ENCODE peak calls at places on chromosomes 1 and 21, in six cellular contexts. One of them, this sample, is unnamed.

GRCh38 chr1:111596499-111596898 is 23.1 kb upstream of the RAP1A start:
- DNase-seq in fibroblast of the conjunctiva: no peak
- DNase-seq in ELF-1: no peak
- DNase-seq in NK-92 treated with Interleukin-12 subunit alpha and Interleukin-12 subunit beta, amount 100 ng/mL, for 24 hours: peak
- DNase-seq in NCI-H2081: no peak
- DNase-seq in activated T-cell treated with anti-CD3 and anti-CD28 coated beads, Interleukin-2, amount 50 U/mL, for 4 hours: peak
- DNase-seq in this sample: no peak

GRCh38 chr1:248924696-248925532 is 18.9 kb downstream of the PGBD2 start:
- DNase-seq in fibroblast of the conjunctiva: peak
- DNase-seq in NCI-H2081: peak
- DNase-seq in ELF-1: peak
- DNase-seq in activated T-cell treated with anti-CD3 and anti-CD28 coated beads, Interleukin-2, amount 50 U/mL, for 4 hours: peak
- DNase-seq in NK-92 treated with Interleukin-12 subunit alpha and Interleukin-12 subunit beta, amount 100 ng/mL, for 24 hours: peak
- DNase-seq in this sample: no peak

GRCh38 chr1:119275145-119275929 is 93.2 kb upstream of the HAO2 start:
- DNase-seq in NK-92 treated with Interleukin-12 subunit alpha and Interleukin-12 subunit beta, amount 100 ng/mL, for 24 hours: no peak
- DNase-seq in NCI-H2081: peak
- DNase-seq in activated T-cell treated with anti-CD3 and anti-CD28 coated beads, Interleukin-2, amount 50 U/mL, for 4 hours: peak
- DNase-seq in fibroblast of the conjunctiva: peak
- DNase-seq in ELF-1: peak
- DNase-seq in this sample: no peak

GRCh38 chr1:114319480-114319879 is 165.8 kb upstream of the SYT6 start:
- DNase-seq in NK-92 treated with Interleukin-12 subunit alpha and Interleukin-12 subunit beta, amount 100 ng/mL, for 24 hours: no peak
- DNase-seq in activated T-cell treated with anti-CD3 and anti-CD28 coated beads, Interleukin-2, amount 50 U/mL, for 4 hours: no peak
- DNase-seq in fibroblast of the conjunctiva: no peak
- DNase-seq in ELF-1: no peak
- DNase-seq in NCI-H2081: no peak
- DNase-seq in this sample: no peak

GRCh38 chr1:215645861-215646260 is 78.8 kb downstream of the KCTD3 start:
- DNase-seq in activated T-cell treated with anti-CD3 and anti-CD28 coated beads, Interleukin-2, amount 50 U/mL, for 4 hours: no peak
- DNase-seq in ELF-1: no peak
- DNase-seq in fibroblast of the conjunctiva: no peak
- DNase-seq in NCI-H2081: no peak
- DNase-seq in NK-92 treated with Interleukin-12 subunit alpha and Interleukin-12 subunit beta, amount 100 ng/mL, for 24 hours: no peak
- DNase-seq in this sample: no peak

GRCh38 chr1:115189814-115190541 is 100.7 kb upstream of the TSPAN2 start:
- DNase-seq in activated T-cell treated with anti-CD3 and anti-CD28 coated beads, Interleukin-2, amount 50 U/mL, for 4 hours: no peak
- DNase-seq in NK-92 treated with Interleukin-12 subunit alpha and Interleukin-12 subunit beta, amount 100 ng/mL, for 24 hours: no peak
- DNase-seq in fibroblast of the conjunctiva: no peak
- DNase-seq in NCI-H2081: no peak
- DNase-seq in ELF-1: no peak
- DNase-seq in this sample: peak

GRCh38 chr1:99738858-99739465 is 27.5 kb downstream of the FRRS1 start:
- DNase-seq in ELF-1: no peak
- DNase-seq in activated T-cell treated with anti-CD3 and anti-CD28 coated beads, Interleukin-2, amount 50 U/mL, for 4 hours: no peak
- DNase-seq in NCI-H2081: no peak
- DNase-seq in NK-92 treated with Interleukin-12 subunit alpha and Interleukin-12 subunit beta, amount 100 ng/mL, for 24 hours: no peak
- DNase-seq in fibroblast of the conjunctiva: no peak
- DNase-seq in this sample: no peak

GRCh38 chr1:2126331-2127180 is 68.0 kb downstream of the FAAP20 start:
- DNase-seq in NK-92 treated with Interleukin-12 subunit alpha and Interleukin-12 subunit beta, amount 100 ng/mL, for 24 hours: no peak
- DNase-seq in activated T-cell treated with anti-CD3 and anti-CD28 coated beads, Interleukin-2, amount 50 U/mL, for 4 hours: no peak
- DNase-seq in ELF-1: no peak
- DNase-seq in fibroblast of the conjunctiva: no peak
- DNase-seq in NCI-H2081: no peak
- DNase-seq in this sample: no peak

GRCh38 chr1:197948926-197949899 is 32.0 kb downstream of the LHX9 start:
- DNase-seq in ELF-1: no peak
- DNase-seq in NCI-H2081: no peak
- DNase-seq in fibroblast of the conjunctiva: no peak
- DNase-seq in NK-92 treated with Interleukin-12 subunit alpha and Interleukin-12 subunit beta, amount 100 ng/mL, for 24 hours: no peak
- DNase-seq in activated T-cell treated with anti-CD3 and anti-CD28 coated beads, Interleukin-2, amount 50 U/mL, for 4 hours: peak
- DNase-seq in this sample: no peak

GRCh38 chr1:212699839-212700596 is at the start of gene BATF3:
- DNase-seq in NCI-H2081: no peak
- DNase-seq in activated T-cell treated with anti-CD3 and anti-CD28 coated beads, Interleukin-2, amount 50 U/mL, for 4 hours: peak
- DNase-seq in ELF-1: no peak
- DNase-seq in fibroblast of the conjunctiva: no peak
- DNase-seq in NK-92 treated with Interleukin-12 subunit alpha and Interleukin-12 subunit beta, amount 100 ng/mL, for 24 hours: peak
- DNase-seq in this sample: peak

GRCh38 chr1:209653915-209654351 is 1.7 kb upstream of the LAMB3 start:
- DNase-seq in fibroblast of the conjunctiva: no peak
- DNase-seq in NCI-H2081: no peak
- DNase-seq in ELF-1: no peak
- DNase-seq in activated T-cell treated with anti-CD3 and anti-CD28 coated beads, Interleukin-2, amount 50 U/mL, for 4 hours: no peak
- DNase-seq in NK-92 treated with Interleukin-12 subunit alpha and Interleukin-12 subunit beta, amount 100 ng/mL, for 24 hours: no peak
- DNase-seq in this sample: no peak

GRCh38 chr1:242401937-242402336 is 122.6 kb downstream of the PLD5 start:
- DNase-seq in ELF-1: no peak
- DNase-seq in activated T-cell treated with anti-CD3 and anti-CD28 coated beads, Interleukin-2, amount 50 U/mL, for 4 hours: no peak
- DNase-seq in NCI-H2081: no peak
- DNase-seq in fibroblast of the conjunctiva: no peak
- DNase-seq in NK-92 treated with Interleukin-12 subunit alpha and Interleukin-12 subunit beta, amount 100 ng/mL, for 24 hours: no peak
- DNase-seq in this sample: no peak

GRCh38 chr1:183417691-183418491 is at the start of gene NMNAT2:
- DNase-seq in NK-92 treated with Interleukin-12 subunit alpha and Interleukin-12 subunit beta, amount 100 ng/mL, for 24 hours: no peak
- DNase-seq in fibroblast of the conjunctiva: no peak
- DNase-seq in ELF-1: peak
- DNase-seq in activated T-cell treated with anti-CD3 and anti-CD28 coated beads, Interleukin-2, amount 50 U/mL, for 4 hours: no peak
- DNase-seq in NCI-H2081: peak
- DNase-seq in this sample: peak

GRCh38 chr1:165560834-165561233 is 17.0 kb downstream of the LRRC52 start:
- DNase-seq in ELF-1: peak
- DNase-seq in NK-92 treated with Interleukin-12 subunit alpha and Interleukin-12 subunit beta, amount 100 ng/mL, for 24 hours: no peak
- DNase-seq in activated T-cell treated with anti-CD3 and anti-CD28 coated beads, Interleukin-2, amount 50 U/mL, for 4 hours: no peak
- DNase-seq in fibroblast of the conjunctiva: no peak
- DNase-seq in NCI-H2081: peak
- DNase-seq in this sample: no peak

GRCh38 chr1:229027622-229028182 is 243.2 kb upstream of the RAB4A start:
- DNase-seq in NCI-H2081: no peak
- DNase-seq in fibroblast of the conjunctiva: peak
- DNase-seq in activated T-cell treated with anti-CD3 and anti-CD28 coated beads, Interleukin-2, amount 50 U/mL, for 4 hours: no peak
- DNase-seq in ELF-1: peak
- DNase-seq in NK-92 treated with Interleukin-12 subunit alpha and Interleukin-12 subunit beta, amount 100 ng/mL, for 24 hours: peak
- DNase-seq in this sample: peak

GRCh38 chr1:180815188-180815587 is 97.5 kb upstream of the KIAA1614 start:
- DNase-seq in NK-92 treated with Interleukin-12 subunit alpha and Interleukin-12 subunit beta, amount 100 ng/mL, for 24 hours: no peak
- DNase-seq in activated T-cell treated with anti-CD3 and anti-CD28 coated beads, Interleukin-2, amount 50 U/mL, for 4 hours: no peak
- DNase-seq in NCI-H2081: peak
- DNase-seq in fibroblast of the conjunctiva: no peak
- DNase-seq in ELF-1: no peak
- DNase-seq in this sample: no peak

GRCh38 chr21:36100971-36101641 is 31.3 kb downstream of the CBR1 start:
- DNase-seq in ELF-1: no peak
- DNase-seq in NK-92 treated with Interleukin-12 subunit alpha and Interleukin-12 subunit beta, amount 100 ng/mL, for 24 hours: no peak
- DNase-seq in activated T-cell treated with anti-CD3 and anti-CD28 coated beads, Interleukin-2, amount 50 U/mL, for 4 hours: no peak
- DNase-seq in fibroblast of the conjunctiva: no peak
- DNase-seq in NCI-H2081: no peak
- DNase-seq in this sample: no peak

GRCh38 chr1:216576246-216576645 is 147.0 kb downstream of the ESRRG start:
- DNase-seq in activated T-cell treated with anti-CD3 and anti-CD28 coated beads, Interleukin-2, amount 50 U/mL, for 4 hours: no peak
- DNase-seq in ELF-1: no peak
- DNase-seq in NK-92 treated with Interleukin-12 subunit alpha and Interleukin-12 subunit beta, amount 100 ng/mL, for 24 hours: no peak
- DNase-seq in NCI-H2081: no peak
- DNase-seq in fibroblast of the conjunctiva: no peak
- DNase-seq in this sample: no peak

GRCh38 chr1:49104575-49104974 is 327.9 kb upstream of the BEND5 start:
- DNase-seq in NK-92 treated with Interleukin-12 subunit alpha and Interleukin-12 subunit beta, amount 100 ng/mL, for 24 hours: no peak
- DNase-seq in NCI-H2081: no peak
- DNase-seq in activated T-cell treated with anti-CD3 and anti-CD28 coated beads, Interleukin-2, amount 50 U/mL, for 4 hours: no peak
- DNase-seq in ELF-1: no peak
- DNase-seq in fibroblast of the conjunctiva: no peak
- DNase-seq in this sample: no peak

GRCh38 chr1:48697066-48697707 is 79.5 kb downstream of the BEND5 start:
- DNase-seq in fibroblast of the conjunctiva: no peak
- DNase-seq in NCI-H2081: peak
- DNase-seq in ELF-1: peak
- DNase-seq in NK-92 treated with Interleukin-12 subunit alpha and Interleukin-12 subunit beta, amount 100 ng/mL, for 24 hours: peak
- DNase-seq in activated T-cell treated with anti-CD3 and anti-CD28 coated beads, Interleukin-2, amount 50 U/mL, for 4 hours: peak
- DNase-seq in this sample: peak

GRCh38 chr1:192579319-192579738 is 3.8 kb downstream of the RGS1 start:
- DNase-seq in NK-92 treated with Interleukin-12 subunit alpha and Interleukin-12 subunit beta, amount 100 ng/mL, for 24 hours: no peak
- DNase-seq in ELF-1: peak
- DNase-seq in NCI-H2081: no peak
- DNase-seq in fibroblast of the conjunctiva: peak
- DNase-seq in activated T-cell treated with anti-CD3 and anti-CD28 coated beads, Interleukin-2, amount 50 U/mL, for 4 hours: no peak
- DNase-seq in this sample: peak

GRCh38 chr1:184632415-184633175 is 122.1 kb downstream of the EDEM3 start:
- DNase-seq in NCI-H2081: no peak
- DNase-seq in NK-92 treated with Interleukin-12 subunit alpha and Interleukin-12 subunit beta, amount 100 ng/mL, for 24 hours: no peak
- DNase-seq in activated T-cell treated with anti-CD3 and anti-CD28 coated beads, Interleukin-2, amount 50 U/mL, for 4 hours: no peak
- DNase-seq in ELF-1: no peak
- DNase-seq in fibroblast of the conjunctiva: no peak
- DNase-seq in this sample: no peak

GRCh38 chr1:26188477-26188876 is 1.9 kb upstream of the CATSPER4 start:
- DNase-seq in NCI-H2081: no peak
- DNase-seq in ELF-1: no peak
- DNase-seq in fibroblast of the conjunctiva: no peak
- DNase-seq in activated T-cell treated with anti-CD3 and anti-CD28 coated beads, Interleukin-2, amount 50 U/mL, for 4 hours: no peak
- DNase-seq in NK-92 treated with Interleukin-12 subunit alpha and Interleukin-12 subunit beta, amount 100 ng/mL, for 24 hours: no peak
- DNase-seq in this sample: peak

GRCh38 chr1:14167889-14168288 is 430.6 kb upstream of the KAZN start:
- DNase-seq in NK-92 treated with Interleukin-12 subunit alpha and Interleukin-12 subunit beta, amount 100 ng/mL, for 24 hours: no peak
- DNase-seq in ELF-1: no peak
- DNase-seq in NCI-H2081: no peak
- DNase-seq in activated T-cell treated with anti-CD3 and anti-CD28 coated beads, Interleukin-2, amount 50 U/mL, for 4 hours: no peak
- DNase-seq in fibroblast of the conjunctiva: no peak
- DNase-seq in this sample: no peak

GRCh38 chr1:79726321-79726720 is 719.8 kb upstream of the ADGRL4 start:
- DNase-seq in ELF-1: no peak
- DNase-seq in activated T-cell treated with anti-CD3 and anti-CD28 coated beads, Interleukin-2, amount 50 U/mL, for 4 hours: no peak
- DNase-seq in NCI-H2081: no peak
- DNase-seq in fibroblast of the conjunctiva: peak
- DNase-seq in NK-92 treated with Interleukin-12 subunit alpha and Interleukin-12 subunit beta, amount 100 ng/mL, for 24 hours: no peak
- DNase-seq in this sample: no peak

GRCh38 chr1:234582626-234583354 is 27.2 kb downstream of the IRF2BP2 start:
- DNase-seq in NK-92 treated with Interleukin-12 subunit alpha and Interleukin-12 subunit beta, amount 100 ng/mL, for 24 hours: no peak
- DNase-seq in ELF-1: no peak
- DNase-seq in fibroblast of the conjunctiva: no peak
- DNase-seq in NCI-H2081: no peak
- DNase-seq in activated T-cell treated with anti-CD3 and anti-CD28 coated beads, Interleukin-2, amount 50 U/mL, for 4 hours: no peak
- DNase-seq in this sample: no peak

GRCh38 chr1:67682659-67683197 is 2.3 kb upstream of the GADD45A start:
- DNase-seq in activated T-cell treated with anti-CD3 and anti-CD28 coated beads, Interleukin-2, amount 50 U/mL, for 4 hours: no peak
- DNase-seq in ELF-1: no peak
- DNase-seq in fibroblast of the conjunctiva: no peak
- DNase-seq in NK-92 treated with Interleukin-12 subunit alpha and Interleukin-12 subunit beta, amount 100 ng/mL, for 24 hours: no peak
- DNase-seq in NCI-H2081: no peak
- DNase-seq in this sample: no peak

GRCh38 chr1:21325231-21325718 is 35.0 kb upstream of the ECE1 start:
- DNase-seq in ELF-1: no peak
- DNase-seq in activated T-cell treated with anti-CD3 and anti-CD28 coated beads, Interleukin-2, amount 50 U/mL, for 4 hours: no peak
- DNase-seq in NCI-H2081: no peak
- DNase-seq in NK-92 treated with Interleukin-12 subunit alpha and Interleukin-12 subunit beta, amount 100 ng/mL, for 24 hours: no peak
- DNase-seq in fibroblast of the conjunctiva: no peak
- DNase-seq in this sample: peak

GRCh38 chr1:231541842-231542241 is 13.4 kb downstream of the TSNAX start:
- DNase-seq in ELF-1: no peak
- DNase-seq in NK-92 treated with Interleukin-12 subunit alpha and Interleukin-12 subunit beta, amount 100 ng/mL, for 24 hours: no peak
- DNase-seq in NCI-H2081: no peak
- DNase-seq in fibroblast of the conjunctiva: no peak
- DNase-seq in activated T-cell treated with anti-CD3 and anti-CD28 coated beads, Interleukin-2, amount 50 U/mL, for 4 hours: no peak
- DNase-seq in this sample: no peak

GRCh38 chr1:47709302-47710074 is 271.6 kb downstream of the FOXD2 start:
- DNase-seq in NK-92 treated with Interleukin-12 subunit alpha and Interleukin-12 subunit beta, amount 100 ng/mL, for 24 hours: no peak
- DNase-seq in fibroblast of the conjunctiva: no peak
- DNase-seq in activated T-cell treated with anti-CD3 and anti-CD28 coated beads, Interleukin-2, amount 50 U/mL, for 4 hours: no peak
- DNase-seq in ELF-1: peak
- DNase-seq in NCI-H2081: peak
- DNase-seq in this sample: peak

GRCh38 chr1:18200918-18201317 is 93.3 kb downstream of the IGSF21 start:
- DNase-seq in ELF-1: no peak
- DNase-seq in NK-92 treated with Interleukin-12 subunit alpha and Interleukin-12 subunit beta, amount 100 ng/mL, for 24 hours: no peak
- DNase-seq in fibroblast of the conjunctiva: no peak
- DNase-seq in activated T-cell treated with anti-CD3 and anti-CD28 coated beads, Interleukin-2, amount 50 U/mL, for 4 hours: no peak
- DNase-seq in NCI-H2081: no peak
- DNase-seq in this sample: no peak

GRCh38 chr21:17488620-17489019 is 24.2 kb upstream of the CXADR start:
- DNase-seq in ELF-1: no peak
- DNase-seq in NCI-H2081: no peak
- DNase-seq in NK-92 treated with Interleukin-12 subunit alpha and Interleukin-12 subunit beta, amount 100 ng/mL, for 24 hours: no peak
- DNase-seq in fibroblast of the conjunctiva: no peak
- DNase-seq in activated T-cell treated with anti-CD3 and anti-CD28 coated beads, Interleukin-2, amount 50 U/mL, for 4 hours: no peak
- DNase-seq in this sample: no peak

GRCh38 chr1:107895403-107896181 is 69.4 kb downstream of the VAV3 start:
- DNase-seq in fibroblast of the conjunctiva: no peak
- DNase-seq in ELF-1: no peak
- DNase-seq in NCI-H2081: peak
- DNase-seq in NK-92 treated with Interleukin-12 subunit alpha and Interleukin-12 subunit beta, amount 100 ng/mL, for 24 hours: no peak
- DNase-seq in activated T-cell treated with anti-CD3 and anti-CD28 coated beads, Interleukin-2, amount 50 U/mL, for 4 hours: no peak
- DNase-seq in this sample: no peak

GRCh38 chr1:38221006-38221649 is 174.5 kb upstream of the POU3F1 start:
- DNase-seq in NCI-H2081: no peak
- DNase-seq in activated T-cell treated with anti-CD3 and anti-CD28 coated beads, Interleukin-2, amount 50 U/mL, for 4 hours: no peak
- DNase-seq in NK-92 treated with Interleukin-12 subunit alpha and Interleukin-12 subunit beta, amount 100 ng/mL, for 24 hours: no peak
- DNase-seq in ELF-1: no peak
- DNase-seq in fibroblast of the conjunctiva: no peak
- DNase-seq in this sample: peak

This sample was measured in islet precursor cell.